ENCODE peak calls at places on chromosomes 1 and 21, in seven cellular contexts. One of them, this sample, is unnamed.

GRCh38 chr1:180611016-180611930 is 20.5 kb upstream of the XPR1 start:
- DNase-seq in PC-3: peak; percentile 25
- DNase-seq in mammary epithelial cell: peak; percentile 69
- DNase-seq in foreskin fibroblast: no peak
- DNase-seq in Caco-2: no peak
- DNase-seq in psoas muscle: no peak
- DNase-seq in heart right ventricle: no peak
- DNase-seq in this sample: no peak

GRCh38 chr1:107572674-107573205 is 392.2 kb downstream of the VAV3 start:
- DNase-seq in PC-3: peak; percentile 92
- DNase-seq in mammary epithelial cell: peak; percentile 93
- DNase-seq in foreskin fibroblast: peak; percentile 81
- DNase-seq in Caco-2: no peak
- DNase-seq in psoas muscle: no peak
- DNase-seq in heart right ventricle: no peak
- DNase-seq in this sample: no peak

GRCh38 chr1:58508629-58509028 is 37.9 kb downstream of the OMA1 start:
- DNase-seq in PC-3: no peak
- DNase-seq in mammary epithelial cell: no peak
- DNase-seq in foreskin fibroblast: no peak
- DNase-seq in Caco-2: no peak
- DNase-seq in psoas muscle: no peak
- DNase-seq in heart right ventricle: no peak
- DNase-seq in this sample: no peak

GRCh38 chr1:52182874-52183400 is 41.0 kb downstream of the ZFYVE9 start:
- DNase-seq in PC-3: no peak
- DNase-seq in mammary epithelial cell: no peak
- DNase-seq in foreskin fibroblast: no peak
- DNase-seq in Caco-2: no peak
- DNase-seq in psoas muscle: no peak
- DNase-seq in heart right ventricle: no peak
- DNase-seq in this sample: no peak

GRCh38 chr1:67652800-67653199 is 32.2 kb upstream of the GADD45A start:
- DNase-seq in PC-3: peak; percentile 80
- DNase-seq in mammary epithelial cell: peak; percentile 91
- DNase-seq in foreskin fibroblast: peak; percentile 76
- DNase-seq in Caco-2: no peak
- DNase-seq in psoas muscle: peak; percentile 59
- DNase-seq in heart right ventricle: no peak
- DNase-seq in this sample: no peak

GRCh38 chr1:68140536-68140935 is 90.1 kb upstream of the DIRAS3 start:
- DNase-seq in PC-3: no peak
- DNase-seq in mammary epithelial cell: peak; percentile 14
- DNase-seq in foreskin fibroblast: no peak
- DNase-seq in Caco-2: no peak
- DNase-seq in psoas muscle: no peak
- DNase-seq in heart right ventricle: no peak
- DNase-seq in this sample: no peak

GRCh38 chr1:228350831-228351781 is 55.5 kb downstream of the TRIM11 start:
- DNase-seq in PC-3: no peak
- DNase-seq in mammary epithelial cell: no peak
- DNase-seq in foreskin fibroblast: no peak
- DNase-seq in Caco-2: peak; percentile 19
- DNase-seq in psoas muscle: peak; percentile 54
- DNase-seq in heart right ventricle: peak; percentile 11
- DNase-seq in this sample: peak; percentile 9

GRCh38 chr1:159892944-159893343 is 7.0 kb downstream of the CFAP45 start:
- DNase-seq in PC-3: peak; percentile 74
- DNase-seq in mammary epithelial cell: peak; percentile 42
- DNase-seq in foreskin fibroblast: no peak
- DNase-seq in Caco-2: peak; percentile 53
- DNase-seq in psoas muscle: no peak
- DNase-seq in heart right ventricle: no peak
- DNase-seq in this sample: no peak

GRCh38 chr1:41650176-41650519 is 165.7 kb upstream of the EDN2 start:
- DNase-seq in PC-3: no peak
- DNase-seq in mammary epithelial cell: no peak
- DNase-seq in foreskin fibroblast: peak; percentile 20
- DNase-seq in Caco-2: peak; percentile 22
- DNase-seq in psoas muscle: no peak
- DNase-seq in heart right ventricle: peak; percentile 44
- DNase-seq in this sample: no peak

GRCh38 chr1:42282024-42282579 is 52.9 kb downstream of the FOXJ3 start:
- DNase-seq in PC-3: no peak
- DNase-seq in mammary epithelial cell: peak; percentile 28
- DNase-seq in foreskin fibroblast: peak; percentile 84
- DNase-seq in Caco-2: no peak
- DNase-seq in psoas muscle: no peak
- DNase-seq in heart right ventricle: no peak
- DNase-seq in this sample: no peak

GRCh38 chr1:99115231-99115630 is 110.6 kb upstream of the PLPPR5 start:
- DNase-seq in PC-3: no peak
- DNase-seq in mammary epithelial cell: no peak
- DNase-seq in foreskin fibroblast: peak; percentile 68
- DNase-seq in Caco-2: no peak
- DNase-seq in psoas muscle: no peak
- DNase-seq in heart right ventricle: no peak
- DNase-seq in this sample: no peak

GRCh38 chr1:115275216-115275615 is 62.8 kb downstream of the NGF start:
- DNase-seq in PC-3: peak; percentile 52
- DNase-seq in mammary epithelial cell: no peak
- DNase-seq in foreskin fibroblast: peak; percentile 36
- DNase-seq in Caco-2: no peak
- DNase-seq in psoas muscle: no peak
- DNase-seq in heart right ventricle: no peak
- DNase-seq in this sample: no peak

GRCh38 chr1:206728588-206728987 is 42.0 kb upstream of the IL19 start:
- DNase-seq in PC-3: no peak
- DNase-seq in mammary epithelial cell: no peak
- DNase-seq in foreskin fibroblast: no peak
- DNase-seq in Caco-2: no peak
- DNase-seq in psoas muscle: no peak
- DNase-seq in heart right ventricle: no peak
- DNase-seq in this sample: no peak

GRCh38 chr1:168811213-168811612 is 82.2 kb upstream of the DPT start:
- DNase-seq in PC-3: no peak
- DNase-seq in mammary epithelial cell: peak; percentile 71
- DNase-seq in foreskin fibroblast: peak; percentile 13
- DNase-seq in Caco-2: no peak
- DNase-seq in psoas muscle: no peak
- DNase-seq in heart right ventricle: no peak
- DNase-seq in this sample: no peak

GRCh38 chr1:156488566-156489165 is 11.9 kb downstream of the MEF2D start:
- DNase-seq in PC-3: peak; percentile 26
- DNase-seq in mammary epithelial cell: no peak
- DNase-seq in foreskin fibroblast: no peak
- DNase-seq in Caco-2: no peak
- DNase-seq in psoas muscle: no peak
- DNase-seq in heart right ventricle: no peak
- DNase-seq in this sample: no peak

GRCh38 chr1:24503003-24503751 is 541 bp downstream of the RCAN3 start:
- DNase-seq in PC-3: peak; percentile 42
- DNase-seq in mammary epithelial cell: peak; percentile 48
- DNase-seq in foreskin fibroblast: peak; percentile 16
- DNase-seq in Caco-2: no peak
- DNase-seq in psoas muscle: no peak
- DNase-seq in heart right ventricle: peak; percentile 27
- DNase-seq in this sample: no peak

GRCh38 chr1:212355230-212355969 is 59.3 kb downstream of the PACC1 start:
- DNase-seq in PC-3: no peak
- DNase-seq in mammary epithelial cell: no peak
- DNase-seq in foreskin fibroblast: peak; percentile 44
- DNase-seq in Caco-2: no peak
- DNase-seq in psoas muscle: no peak
- DNase-seq in heart right ventricle: no peak
- DNase-seq in this sample: no peak
- TF ChIP-seq CTCF in PC-3: no peak
- TF ChIP-seq CTCF in mammary epithelial cell: no peak
- TF ChIP-seq CTCF in foreskin fibroblast: no peak
- TF ChIP-seq CTCF in Caco-2: no peak
- TF ChIP-seq CTCF in psoas muscle: no peak
- TF ChIP-seq CTCF in heart right ventricle: no peak
- TF ChIP-seq CTCF in this sample: no peak

GRCh38 chr1:94237291-94238226 is at the start of gene ARHGAP29:
- DNase-seq in PC-3: peak; percentile 94
- DNase-seq in mammary epithelial cell: peak; percentile 83
- DNase-seq in foreskin fibroblast: peak; percentile 93
- DNase-seq in Caco-2: peak; percentile 88
- DNase-seq in psoas muscle: peak; percentile 92
- DNase-seq in heart right ventricle: peak; percentile 90
- DNase-seq in this sample: peak; percentile 92
- TF ChIP-seq CTCF in PC-3: no peak
- TF ChIP-seq CTCF in mammary epithelial cell: no peak
- TF ChIP-seq CTCF in foreskin fibroblast: no peak
- TF ChIP-seq CTCF in Caco-2: no peak
- TF ChIP-seq CTCF in psoas muscle: peak; percentile 1
- TF ChIP-seq CTCF in heart right ventricle: no peak
- TF ChIP-seq CTCF in this sample: no peak

DNA sequence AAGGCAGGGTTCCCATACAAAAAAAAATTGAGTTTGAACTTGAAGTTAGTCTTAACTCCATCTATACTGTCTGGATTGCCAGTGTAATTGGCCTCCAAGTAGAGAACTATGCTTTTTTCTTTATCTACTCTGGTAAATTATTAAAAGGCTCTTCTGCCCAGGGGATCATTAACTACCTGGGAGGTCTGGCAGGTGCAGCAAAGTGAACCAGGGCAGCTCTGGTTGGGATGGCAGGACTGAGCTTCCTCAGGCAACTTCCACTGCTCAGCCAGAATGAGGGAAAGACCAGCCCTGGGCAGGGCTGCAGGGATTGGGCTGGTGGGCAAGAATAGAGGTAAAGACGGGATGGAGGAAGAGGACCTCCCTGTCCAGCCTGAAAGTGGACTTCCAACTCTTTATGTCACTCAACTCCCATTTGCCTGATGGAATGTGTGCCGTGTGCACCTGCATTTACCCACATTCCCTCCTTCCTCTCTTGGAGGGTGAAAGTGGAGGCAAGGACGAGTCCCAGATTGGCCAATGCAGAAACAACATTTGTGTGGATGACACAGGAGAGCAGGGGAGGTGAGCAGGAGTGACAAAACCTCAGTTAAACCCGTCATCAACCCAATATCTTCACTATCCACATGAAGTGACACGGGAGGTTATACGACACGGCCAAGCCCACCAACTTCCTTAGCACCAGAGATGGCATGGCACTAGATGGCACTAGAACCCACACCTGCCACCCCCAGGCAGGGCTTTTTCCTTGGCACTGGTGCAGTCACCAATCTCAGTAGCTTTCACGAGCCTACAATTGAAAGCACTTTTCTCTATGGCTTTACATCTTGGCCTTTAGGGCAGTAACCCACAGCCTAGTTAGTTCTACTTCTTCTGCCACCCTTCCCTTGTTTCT is 25.2 kb downstream of the CCN1 start:
- DNase-seq in PC-3: peak; percentile 60
- DNase-seq in mammary epithelial cell: peak; percentile 3
- DNase-seq in foreskin fibroblast: peak; percentile 15
- DNase-seq in Caco-2: peak; percentile 52
- DNase-seq in psoas muscle: no peak
- DNase-seq in heart right ventricle: no peak
- DNase-seq in this sample: no peak
- TF ChIP-seq CTCF in PC-3: peak; percentile 56
- TF ChIP-seq CTCF in mammary epithelial cell: no peak
- TF ChIP-seq CTCF in foreskin fibroblast: no peak
- TF ChIP-seq CTCF in Caco-2: no peak
- TF ChIP-seq CTCF in psoas muscle: no peak
- TF ChIP-seq CTCF in heart right ventricle: no peak
- TF ChIP-seq CTCF in this sample: no peak

DNA sequence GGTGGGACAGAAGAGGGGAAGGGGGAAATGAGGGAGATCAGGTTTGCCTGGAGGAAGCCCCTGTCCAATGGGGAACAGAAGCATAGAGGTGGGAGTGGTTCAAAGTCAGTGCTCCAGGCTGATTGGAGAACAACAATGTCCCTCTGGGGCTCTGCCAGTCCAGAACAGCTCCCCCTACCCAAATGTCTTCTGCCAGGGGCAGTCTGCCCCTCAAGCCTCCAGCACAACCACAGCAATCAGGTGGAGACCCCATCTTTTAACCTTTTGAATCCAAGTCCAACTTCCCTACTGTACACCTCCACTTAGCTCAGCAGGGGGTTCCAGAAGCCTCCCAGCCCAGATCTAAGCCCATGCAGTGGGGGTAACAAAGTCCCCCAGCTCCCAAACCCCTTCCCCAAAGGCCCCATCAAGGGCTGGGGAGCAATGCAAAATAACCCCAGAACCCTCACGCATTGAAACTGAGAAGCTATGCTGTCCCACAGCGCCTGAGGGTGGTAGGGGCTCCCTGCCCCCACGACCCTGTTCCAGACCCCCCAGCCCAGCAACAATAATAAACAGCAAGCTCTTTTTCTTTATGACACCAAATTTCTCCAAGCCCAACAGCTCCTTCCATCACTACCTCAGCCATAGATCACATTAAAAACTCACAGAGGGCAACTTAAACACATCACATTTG is 3.3 kb downstream of the AHDC1 start:
- DNase-seq in PC-3: no peak
- DNase-seq in mammary epithelial cell: no peak
- DNase-seq in foreskin fibroblast: no peak
- DNase-seq in Caco-2: no peak
- DNase-seq in psoas muscle: no peak
- DNase-seq in heart right ventricle: no peak
- DNase-seq in this sample: no peak
- TF ChIP-seq CTCF in PC-3: no peak
- TF ChIP-seq CTCF in mammary epithelial cell: no peak
- TF ChIP-seq CTCF in foreskin fibroblast: no peak
- TF ChIP-seq CTCF in Caco-2: peak; percentile 3
- TF ChIP-seq CTCF in psoas muscle: no peak
- TF ChIP-seq CTCF in heart right ventricle: no peak
- TF ChIP-seq CTCF in this sample: no peak

DNA sequence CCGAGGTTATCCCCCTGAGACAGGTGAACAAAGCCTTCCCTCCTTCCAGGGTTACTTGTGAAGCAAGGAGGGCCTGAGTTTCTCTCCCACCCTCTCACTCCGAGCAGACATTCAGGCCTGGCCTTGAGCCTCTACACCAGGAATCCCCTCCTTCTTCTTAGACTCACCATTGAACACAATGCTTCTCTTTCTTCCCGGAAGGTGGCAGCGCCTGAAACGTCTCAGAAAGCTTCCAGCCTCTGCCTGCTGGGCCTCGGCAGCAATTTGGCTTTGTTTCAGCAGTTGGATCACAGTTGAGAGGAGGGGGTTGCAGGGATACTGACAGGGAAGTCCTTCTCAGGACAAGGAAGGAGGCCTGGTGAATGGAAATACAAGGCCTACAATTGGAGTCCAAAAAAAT is 6.3 kb downstream of the CLDN8 start:
- DNase-seq in PC-3: peak; percentile 30
- DNase-seq in mammary epithelial cell: no peak
- DNase-seq in foreskin fibroblast: no peak
- DNase-seq in Caco-2: no peak
- DNase-seq in psoas muscle: no peak
- DNase-seq in heart right ventricle: no peak
- DNase-seq in this sample: peak; percentile 27
- TF ChIP-seq CTCF in PC-3: peak; percentile 41
- TF ChIP-seq CTCF in mammary epithelial cell: no peak
- TF ChIP-seq CTCF in foreskin fibroblast: no peak
- TF ChIP-seq CTCF in Caco-2: no peak
- TF ChIP-seq CTCF in psoas muscle: no peak
- TF ChIP-seq CTCF in heart right ventricle: no peak
- TF ChIP-seq CTCF in this sample: no peak

GRCh38 chr1:109112056-109112651 is 1.8 kb upstream of the ELAPOR1 start:
- DNase-seq in PC-3: peak; percentile 41
- DNase-seq in mammary epithelial cell: peak; percentile 28
- DNase-seq in foreskin fibroblast: peak; percentile 54
- DNase-seq in Caco-2: no peak
- DNase-seq in psoas muscle: no peak
- DNase-seq in heart right ventricle: no peak
- DNase-seq in this sample: no peak
- TF ChIP-seq CTCF in PC-3: peak; percentile 43
- TF ChIP-seq CTCF in mammary epithelial cell: peak; percentile 41
- TF ChIP-seq CTCF in foreskin fibroblast: peak; percentile 21
- TF ChIP-seq CTCF in Caco-2: peak; percentile 31
- TF ChIP-seq CTCF in psoas muscle: no peak
- TF ChIP-seq CTCF in heart right ventricle: no peak
- TF ChIP-seq CTCF in this sample: no peak

This sample was measured in WTC11.